ENCODE peak calls at places on chromosomes 2 and 18, in four cellular contexts. R is body of pancreas, Z is pancreas, J is tibial nerve. N is an unnamed sample. For H3K27me3, the result is how much of the 10 kb centered on the place peaks cover.

GRCh38 chr2:150570712-150571111 is 83.2 kb upstream of the RND3 start:
- DNase-seq in R (no peak), Z (no peak), J (no peak), N (no peak)

GRCh38 chr2:3460161-3460560 is 59.2 kb downstream of the ADI1 start:
- DNase-seq in R (no peak), Z (peak), J (no peak), N (no peak)

GRCh38 chr2:172995323-172996244 is 80.1 kb upstream of the MAP3K20 start:
- DNase-seq in R (peak), Z (no peak), J (peak), N (no peak)

GRCh38 chr18:74255022-74255658 is 36.6 kb downstream of the CYB5A start:
- DNase-seq in R (peak), Z (no peak), J (no peak), N (no peak)

GRCh38 chr18:71398530-71398929 is 1109.7 kb downstream of the SOCS6 start:
- DNase-seq in R (peak), Z (no peak), J (no peak), N (no peak)

GRCh38 chr2:224946911-224947310 is 95.4 kb downstream of the DOCK10 start:
- DNase-seq in R (no peak), Z (no peak), J (no peak), N (no peak)

GRCh38 chr2:7857904-7858303 is 824.0 kb upstream of the ID2 start:
- DNase-seq in R (no peak), Z (no peak), J (no peak), N (no peak)

GRCh38 chr18:22026362-22026761 is 143.0 kb upstream of the GATA6 start:
- DNase-seq in R (peak), Z (peak), J (no peak), N (no peak)

GRCh38 chr2:20640411-20641122 is 10.3 kb downstream of the HS1BP3 start:
- DNase-seq in R (no peak), Z (peak), J (no peak), N (no peak)

GRCh38 chr2:220478305-220479058 is 851.1 kb downstream of the SLC4A3 start:
- DNase-seq in R (no peak), Z (no peak), J (no peak), N (no peak)

GRCh38 chr2:105886029-105886454 is 141.3 kb downstream of the NCK2 start:
- DNase-seq in R (no peak), Z (no peak), J (no peak), N (no peak)

GRCh38 chr2:73910873-73911547 is 15.7 kb upstream of the DGUOK start:
- DNase-seq in R (no peak), Z (no peak), J (no peak), N (no peak)

GRCh38 chr18:21444465-21445023 is 156.0 kb downstream of the ESCO1 start:
- DNase-seq in R (peak), Z (no peak), J (peak), N (no peak)

GRCh38 chr18:12159446-12159845 is 65.8 kb downstream of the ANKRD62 start:
- DNase-seq in R (no peak), Z (no peak), J (no peak), N (no peak)

GRCh38 chr2:44934024-44934423 is 7.5 kb upstream of the SIX3 start:
- DNase-seq in R (no peak), Z (no peak), J (no peak), N (no peak)

GRCh38 chr18:30465131-30465530 is 577.4 kb downstream of the DSC3 start:
- DNase-seq in R (no peak), Z (no peak), J (peak), N (no peak)

GRCh38 chr2:24875272-24875671 is 44.8 kb downstream of the ADCY3 start:
- DNase-seq in R (no peak), Z (no peak), J (no peak), N (no peak)

GRCh38 chr2:207533609-207534008 is 3.8 kb downstream of the CREB1 start:
- DNase-seq in R (no peak), Z (no peak), J (no peak), N (no peak)

GRCh38 chr2:49940616-49941015 is 786.3 kb upstream of the FSHR start:
- DNase-seq in R (no peak), Z (no peak), J (no peak), N (no peak)

GRCh38 chr2:137999273-137999672 is 35.0 kb downstream of the HNMT start:
- DNase-seq in R (no peak), Z (no peak), J (no peak), N (no peak)

GRCh38 chr2:137508739-137509384 is 455.4 kb upstream of the HNMT start:
- DNase-seq in R (no peak), Z (no peak), J (no peak), N (no peak)

GRCh38 chr18:3456686-3457069 is 6.7 kb downstream of the TGIF1 start:
- DNase-seq in R (no peak), Z (no peak), J (no peak), N (no peak)

GRCh38 chr2:25375989-25376545 is 34.3 kb upstream of the DNMT3A start:
- DNase-seq in R (no peak), Z (no peak), J (no peak), N (no peak)

GRCh38 chr2:185471441-185471840 is 267.2 kb upstream of the FSIP2 start:
- DNase-seq in R (no peak), Z (no peak), J (no peak), N (no peak)

GRCh38 chr2:146734042-146734715 is 1110.7 kb upstream of the ACVR2A start:
- DNase-seq in R (no peak), Z (no peak), J (no peak), N (no peak)

GRCh38 chr2:188518391-188518790 is 226.7 kb downstream of the GULP1 start:
- DNase-seq in R (no peak), Z (no peak), J (no peak), N (no peak)

GRCh38 chr2:127516031-127516430 is 10.3 kb downstream of the IWS1 start:
- DNase-seq in R (peak), Z (no peak), J (peak), N (peak)

GRCh38 chr2:191728710-191729597 is 51.0 kb downstream of the NABP1 start:
- DNase-seq in R (no peak), Z (no peak), J (no peak), N (no peak)

DNA sequence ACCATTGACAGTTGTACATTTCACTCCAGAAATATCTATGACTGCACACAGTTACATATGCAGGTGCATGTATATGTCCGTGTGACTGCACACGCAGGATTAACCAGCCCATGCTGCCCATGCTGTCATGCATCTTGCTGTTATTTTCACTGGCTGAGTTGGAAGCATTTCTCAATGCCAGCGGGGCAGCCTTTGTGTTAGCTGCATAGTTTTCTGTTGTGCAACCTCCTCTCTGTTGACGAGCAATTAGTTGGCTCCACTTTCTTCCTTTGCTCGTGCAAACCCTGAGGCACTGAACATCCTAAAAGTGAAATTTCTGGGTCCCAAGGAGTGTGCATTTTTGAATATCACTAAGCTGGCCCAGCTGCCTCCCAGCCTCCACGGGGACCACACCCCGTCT is 133.4 kb upstream of the GLI2 start:
- DNase-seq in R (no peak), Z (no peak), J (no peak), N (peak)
- H3K27me3 ChIP-seq in R (under half), Z (under half), J (under half), N (under half)

GRCh38 chr2:231611273-231612198 is 18.9 kb downstream of the TEX44 start:
- DNase-seq in R (peak), Z (peak), J (no peak), N (no peak)
- TF ChIP-seq CTCF in R (no peak), Z (no peak), J (peak), N (no peak)

GRCh38 chr2:242030858-242031257 is 161.3 kb downstream of the RTP5 start:
- DNase-seq in R (no peak), Z (no peak), J (no peak), N (peak)
- H3K27me3 ChIP-seq in R (under half), Z (under half), J (under half), N (under half)

GRCh38 chr2:238030422-238031155 is 30.2 kb upstream of the SCLY start:
- DNase-seq in R (no peak), Z (no peak), J (no peak), N (no peak)
- TF ChIP-seq CTCF in R (no peak), Z (no peak), J (no peak), N (no peak)

N was measured in upper lobe of right lung.